ENCODE peak calls at places on chromosomes 1 and 21, in five cellular contexts. X, F, M, R and Q are unnamed samples.
A peak's percentile ranks its signal among the peaks of the same experiment; 100 is the strongest.

GRCh38 chr1:10773376-10773775 is 23.1 kb downstream of the CASZ1 start:
- DNase-seq in M (no peak), F (no peak), X (peak; percentile 37), R (no peak), Q (no peak)

GRCh38 chr21:25528511-25528910 is 78.8 kb downstream of the MRPL39 start:
- DNase-seq in M (no peak), R (no peak), F (no peak), X (no peak), Q (no peak)

GRCh38 chr1:232522189-232522588 is 107.7 kb downstream of the SIPA1L2 start:
- DNase-seq in X (no peak), M (no peak), F (no peak), R (no peak), Q (no peak)

GRCh38 chr1:3702990-3703728 is 49.1 kb upstream of the CCDC27 start:
- DNase-seq in X (no peak), R (no peak), M (no peak), F (no peak), Q (no peak)

GRCh38 chr1:195766709-195767108 is 841.5 kb downstream of the KCNT2 start:
- DNase-seq in M (no peak), R (no peak), F (no peak), X (no peak), Q (no peak)

GRCh38 chr1:161084205-161084988 is 5.0 kb downstream of the NECTIN4 start:
- DNase-seq in R (no peak), X (no peak), F (no peak), M (no peak), Q (no peak)

GRCh38 chr1:214316597-214316996 is 35.6 kb downstream of the SMYD2 start:
- DNase-seq in X (no peak), M (no peak), R (no peak), F (no peak), Q (no peak)

GRCh38 chr1:197284325-197284724 is 16.3 kb downstream of the CRB1 start:
- DNase-seq in X (no peak), M (no peak), F (no peak), R (no peak), Q (no peak)

GRCh38 chr1:81549588-81550127 is 251.1 kb upstream of the ADGRL2 start:
- DNase-seq in M (no peak), F (no peak), X (no peak), R (no peak), Q (peak; percentile 63)

GRCh38 chr21:45365608-45366241 is 39.2 kb upstream of the COL18A1 start:
- DNase-seq in X (no peak), R (no peak), M (no peak), F (no peak), Q (no peak)

GRCh38 chr1:83033682-83034081 is 965.2 kb downstream of the TTLL7 start:
- DNase-seq in R (no peak), X (no peak), F (no peak), M (no peak), Q (no peak)

GRCh38 chr1:202159534-202160371 is 649 bp downstream of the PTPN7 start:
- DNase-seq in F (no peak), X (peak; percentile 58), M (no peak), R (peak; percentile 76), Q (peak; percentile 81)

GRCh38 chr1:68442822-68443556 is 6.8 kb downstream of the RPE65 start:
- DNase-seq in X (no peak), R (peak; percentile 6), M (no peak), F (no peak), Q (peak; percentile 42)

GRCh38 chr1:54459714-54460113 is 53.5 kb upstream of the SSBP3 start:
- DNase-seq in X (no peak), R (no peak), M (peak; percentile 67), F (peak; percentile 57), Q (no peak)

GRCh38 chr1:232292818-232293217 is 337.1 kb downstream of the SIPA1L2 start:
- DNase-seq in X (no peak), F (no peak), M (no peak), R (no peak), Q (no peak)

GRCh38 chr1:183467687-183468086 is 4.6 kb upstream of the SMG7 start:
- DNase-seq in F (no peak), R (no peak), X (no peak), M (no peak), Q (no peak)

GRCh38 chr21:35438643-35439404 is 389.7 kb upstream of the RUNX1 start:
- DNase-seq in R (peak; percentile 20), F (no peak), M (no peak), X (peak; percentile 29), Q (peak; percentile 50)

GRCh38 chr1:97047412-97047793 is 325.8 kb downstream of the PTBP2 start:
- DNase-seq in R (no peak), M (no peak), X (no peak), F (no peak), Q (no peak)

GRCh38 chr1:157925419-157926166 is 67.9 kb upstream of the KIRREL1 start:
- DNase-seq in R (no peak), X (no peak), M (no peak), F (no peak), Q (no peak)

GRCh38 chr1:16117369-16117768 is 38.5 kb downstream of the EPHA2 start:
- DNase-seq in M (no peak), F (no peak), R (no peak), X (no peak), Q (no peak)

GRCh38 chr1:23601104-23601967 is 42.0 kb upstream of the ID3 start:
- DNase-seq in F (no peak), R (no peak), X (no peak), M (no peak), Q (no peak)

GRCh38 chr1:63951076-63951946 is 177.5 kb downstream of the ROR1 start:
- DNase-seq in R (no peak), X (no peak), F (no peak), M (no peak), Q (no peak)

GRCh38 chr1:23530089-23530749 is 814 bp downstream of the E2F2 start:
- DNase-seq in M (no peak), R (peak; percentile 75), F (no peak), X (peak; percentile 73), Q (peak; percentile 62)

GRCh38 chr1:8439015-8439702 is 121.2 kb downstream of the SLC45A1 start:
- DNase-seq in M (peak; percentile 88), F (peak; percentile 92), X (peak; percentile 67), R (no peak), Q (peak; percentile 59)

DNA sequence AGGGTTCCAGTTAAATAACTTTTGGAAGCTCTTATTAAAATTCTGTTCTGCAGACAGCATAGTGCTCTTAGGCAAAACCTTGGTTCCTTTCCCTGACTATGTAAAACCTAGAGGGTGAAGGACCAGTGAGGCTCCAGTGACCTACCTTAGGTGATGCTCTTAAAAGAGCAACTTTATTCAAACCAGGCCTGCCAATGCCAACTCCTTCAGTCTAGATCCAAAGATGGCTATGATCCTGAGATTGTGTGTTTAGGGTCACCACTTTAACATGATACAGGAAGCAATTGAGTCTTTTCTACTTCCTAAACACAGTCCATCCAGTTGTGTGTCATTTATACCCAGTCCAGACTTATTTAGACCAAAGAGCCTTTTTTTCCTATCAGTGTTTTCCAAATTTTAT is 10.8 kb downstream of the MCL1 start:
- DNase-seq in M (no peak), R (no peak), F (peak; percentile 80), X (no peak), Q (peak; percentile 65)
- H3K4me3 ChIP-seq in M (peak overlapping the region; percentile 41), R (no peak overlapping the region), F (peak overlapping the region; percentile 39), X (no peak overlapping the region), Q (peak overlapping the region; percentile 26)

DNA sequence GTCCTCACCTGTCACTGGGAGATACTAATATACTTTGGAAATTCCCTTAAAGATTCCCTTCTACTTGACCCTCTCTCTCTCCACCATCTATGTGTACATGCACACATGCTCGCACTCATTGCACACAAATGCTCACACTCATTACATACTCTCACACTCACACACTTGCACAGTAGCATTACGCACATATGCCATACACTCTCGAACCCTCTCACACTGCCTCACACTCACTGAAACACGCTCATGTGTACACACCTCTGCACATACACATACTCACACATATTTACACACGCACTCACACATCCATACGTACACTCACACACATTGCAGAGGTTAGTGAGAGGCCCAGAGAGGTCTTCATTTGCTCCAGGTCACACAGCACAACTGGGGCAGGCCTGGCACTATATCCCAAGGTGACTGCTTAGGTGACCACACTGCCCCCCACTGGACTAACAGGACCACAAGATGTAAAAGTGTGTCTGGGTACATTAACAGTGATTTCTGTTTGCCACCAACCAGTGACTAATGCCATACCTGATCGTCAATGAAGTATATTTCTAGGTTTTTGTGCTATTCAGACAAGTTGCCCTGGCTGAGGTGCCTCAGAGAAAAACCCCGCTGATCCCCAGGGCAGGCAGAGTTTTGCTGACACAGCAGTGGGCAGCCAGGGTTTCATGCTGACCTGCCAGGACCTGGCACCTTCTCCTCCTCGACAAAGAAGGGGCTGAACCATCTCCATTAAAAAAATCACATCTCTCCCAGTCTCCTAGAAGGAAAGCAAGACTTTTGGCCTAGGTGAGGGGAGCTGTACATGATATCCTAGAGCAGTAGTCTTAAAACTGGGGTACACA is 28.5 kb upstream of the CAMK1G start:
- DNase-seq in M (no peak), R (no peak), X (no peak), F (no peak), Q (peak; percentile 14)
- TF ChIP-seq CTCF in M (no peak), R (no peak), X (no peak), F (no peak), Q (no peak)

GRCh38 chr1:43358121-43358745 is 548 bp upstream of the CDC20 start:
- DNase-seq in X (no peak), F (no peak), M (no peak), R (peak; percentile 19), Q (peak; percentile 76)

GRCh38 chr1:43359696-43360095 is 915 bp downstream of the CDC20 start:
- DNase-seq in X (no peak), F (no peak), R (no peak), M (no peak), Q (no peak)

GRCh38 chr1:43358746-43359693 is at the start of gene CDC20:
- DNase-seq in F (peak; percentile 99), M (peak; percentile 100), R (peak; percentile 95), X (peak; percentile 100), Q (peak; percentile 98)

GRCh38 chr1:43363283-43363934 is 4.4 kb downstream of the ELOVL1 start:
- DNase-seq in F (no peak), X (peak; percentile 57), R (no peak), M (no peak), Q (no peak)

DNA sequence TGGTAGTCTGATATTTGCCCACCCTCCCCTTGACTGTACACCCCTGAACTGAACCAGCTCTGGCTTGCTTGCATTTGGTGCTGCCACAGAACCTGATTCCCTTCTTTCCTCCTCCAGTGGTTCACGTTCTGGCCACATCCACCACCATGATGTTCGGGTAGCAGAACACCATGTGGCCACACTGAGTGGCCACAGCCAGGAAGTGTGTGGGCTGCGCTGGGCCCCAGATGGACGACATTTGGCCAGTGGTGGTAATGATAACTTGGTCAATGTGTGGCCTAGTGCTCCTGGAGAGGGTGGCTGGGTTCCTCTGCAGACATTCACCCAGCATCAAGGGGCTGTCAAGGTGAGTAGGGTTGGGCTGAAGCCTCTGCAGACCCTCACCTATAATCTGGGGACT is 1.8 kb downstream of the CDC20 start:
- DNase-seq in X (no peak), M (no peak), R (no peak), F (no peak), Q (no peak)
- H3K4me3 ChIP-seq in X (no peak overlapping the region), M (no peak overlapping the region), R (peak overlapping the region; percentile 87), F (no peak overlapping the region), Q (peak overlapping the region; percentile 96)

GRCh38 chr1:25738507-25738906 is 61.5 kb upstream of the SELENON start:
- DNase-seq in F (peak; percentile 10), X (no peak), M (no peak), R (no peak), Q (no peak)

GRCh38 chr1:25737151-25737550 is 62.8 kb upstream of the SELENON start:
- DNase-seq in R (no peak), F (peak; percentile 68), X (no peak), M (no peak), Q (no peak)

GRCh38 chr1:25742316-25742715 is 57.7 kb upstream of the SELENON start:
- DNase-seq in X (no peak), R (no peak), F (no peak), M (no peak), Q (no peak)

GRCh38 chr1:25743164-25744139 is 56.5 kb upstream of the SELENON start:
- DNase-seq in F (peak; percentile 97), M (peak; percentile 92), X (peak; percentile 75), R (no peak), Q (no peak)

GRCh38 chr1:25740071-25740470 is 59.9 kb upstream of the SELENON start:
- DNase-seq in M (no peak), X (no peak), R (no peak), F (no peak), Q (no peak)
- TF ChIP-seq CTCF in M (no peak), X (no peak), R (no peak), F (no peak), Q (no peak)